ENCODE peak calls at places on chromosomes 7 and 10, in five cellular contexts. L is left ventricle myocardium inferior, G is AG09309, H is fibroblast of lung, U is iPS DF 19.7. I is an unnamed sample.

GRCh38 chr7:154584352-154585252 is 418.3 kb downstream of the PAXIP1 start:
- DNase-seq in H (no peak), L (no peak), U (no peak), G (no peak), I (peak)

GRCh38 chr7:29593458-29593857 is 29.8 kb downstream of the PRR15 start:
- DNase-seq in H (no peak), U (no peak), L (no peak), G (no peak), I (no peak)

GRCh38 chr7:19982841-19983835 is 209.7 kb upstream of the TMEM196 start:
- DNase-seq in G (peak), L (no peak), U (peak), H (peak), I (peak)

GRCh38 chr7:40447345-40447744 is 312.5 kb downstream of the SUGCT start:
- DNase-seq in U (no peak), L (no peak), H (no peak), G (no peak), I (no peak)

GRCh38 chr10:110495731-110496552 is 1.8 kb upstream of the DUSP5 start:
- DNase-seq in G (peak), H (peak), U (no peak), L (peak), I (peak)

GRCh38 chr7:55887786-55888185 is 530 bp downstream of the ZNF713 start:
- DNase-seq in L (no peak), G (no peak), H (peak), U (no peak), I (peak)

GRCh38 chr10:119165171-119166110 is at the start of gene SFXN4:
- DNase-seq in U (no peak), G (no peak), L (peak), H (peak), I (peak)

GRCh38 chr7:97005764-97006145 is 402 bp downstream of the DLX6 start:
- DNase-seq in L (no peak), G (no peak), U (no peak), H (peak), I (no peak)

GRCh38 chr7:16627236-16627635 is 18.3 kb downstream of the ANKMY2 start:
- DNase-seq in G (peak), U (no peak), H (peak), L (no peak), I (no peak)

GRCh38 chr7:81111358-81111757 is 192.5 kb upstream of the SEMA3C start:
- DNase-seq in L (no peak), U (no peak), G (peak), H (peak), I (no peak)

GRCh38 chr10:31158000-31158658 is 126.5 kb upstream of the ZNF438 start:
- DNase-seq in H (peak), L (no peak), U (no peak), G (no peak), I (no peak)

GRCh38 chr10:110802551-110803238 is 69.0 kb upstream of the PDCD4 start:
- DNase-seq in H (peak), G (peak), U (no peak), L (peak), I (peak)

GRCh38 chr7:6443372-6443941 is 4.3 kb downstream of the DAGLB start:
- DNase-seq in H (peak), G (peak), L (no peak), U (no peak), I (no peak)

GRCh38 chr10:82234173-82234572 is 359.2 kb downstream of the NRG3 start:
- DNase-seq in L (no peak), G (no peak), U (no peak), H (no peak), I (no peak)

GRCh38 chr7:24926623-24927539 is 53.1 kb downstream of the OSBPL3 start:
- DNase-seq in H (no peak), U (no peak), L (no peak), G (peak), I (no peak)

GRCh38 chr10:11051001-11051324 is 33.3 kb downstream of the CELF2 start:
- DNase-seq in G (no peak), L (no peak), U (no peak), H (no peak), I (no peak)

GRCh38 chr7:98387544-98388226 is 13.2 kb downstream of the BAIAP2L1 start:
- DNase-seq in H (no peak), U (no peak), L (no peak), G (no peak), I (no peak)

GRCh38 chr7:76002822-76003221 is 8.4 kb upstream of the TMEM120A start:
- DNase-seq in G (no peak), H (no peak), L (no peak), U (no peak), I (no peak)

GRCh38 chr10:97823734-97824133 is 25.9 kb upstream of the GOLGA7B start:
- DNase-seq in L (peak), G (no peak), H (no peak), U (no peak), I (no peak)

GRCh38 chr10:126959906-126960685 is 54.9 kb downstream of the DOCK1 start:
- DNase-seq in G (no peak), H (no peak), U (no peak), L (no peak), I (peak)

GRCh38 chr7:71982847-71983246 is 429.3 kb downstream of the CALN1 start:
- DNase-seq in L (no peak), H (no peak), G (no peak), U (no peak), I (peak)

GRCh38 chr7:54015251-54015650 is 526.9 kb upstream of the VSTM2A start:
- DNase-seq in L (no peak), U (no peak), G (no peak), H (no peak), I (no peak)

GRCh38 chr10:11156480-11156879 is 138.8 kb downstream of the CELF2 start:
- DNase-seq in G (no peak), U (no peak), L (no peak), H (no peak), I (no peak)

GRCh38 chr7:157024716-157025115 is 14.3 kb upstream of the MNX1 start:
- DNase-seq in H (no peak), U (no peak), L (no peak), G (no peak), I (no peak)

GRCh38 chr10:124799196-124799595 is 2.4 kb upstream of the ABRAXAS2 start:
- DNase-seq in L (no peak), U (no peak), G (no peak), H (no peak), I (no peak)

GRCh38 chr7:150686030-150686626 is 622 bp downstream of the GIMAP2 start:
- DNase-seq in L (no peak), H (no peak), G (no peak), U (no peak), I (no peak)

GRCh38 chr7:159310457-159311171 is 165.9 kb upstream of the VIPR2 start:
- DNase-seq in G (no peak), L (no peak), U (no peak), H (no peak), I (no peak)

GRCh38 chr10:99628923-99629624 is 8.8 kb upstream of the SLC25A28 start:
- DNase-seq in L (no peak), G (no peak), H (no peak), U (no peak), I (no peak)

GRCh38 chr7:11294965-11295364 is 321.3 kb downstream of the PHF14 start:
- DNase-seq in L (no peak), U (no peak), G (no peak), H (no peak), I (no peak)

GRCh38 chr10:71970331-71970730 is 6.1 kb downstream of the CHST3 start:
- DNase-seq in U (no peak), G (no peak), L (no peak), H (no peak), I (peak)

GRCh38 chr10:13922591-13922990 is 335.8 kb downstream of the PRPF18 start:
- DNase-seq in U (no peak), G (no peak), L (no peak), H (peak), I (no peak)

GRCh38 chr10:31138026-31138553 is 106.4 kb upstream of the ZNF438 start:
- DNase-seq in L (no peak), H (peak), U (no peak), G (no peak), I (no peak)

GRCh38 chr10:88459523-88459922 is 123.6 kb downstream of the RNLS start:
- DNase-seq in G (no peak), L (no peak), H (no peak), U (no peak), I (no peak)

GRCh38 chr7:54662701-54663100 is 96.3 kb downstream of the SEC61G start:
- DNase-seq in G (no peak), L (no peak), H (no peak), U (no peak), I (no peak)

GRCh38 chr7:13179011-13179574 is 491.7 kb downstream of the ARL4A start:
- DNase-seq in H (peak), G (no peak), L (no peak), U (no peak), I (peak)

GRCh38 chr10:77811831-77812430 is 114.6 kb downstream of the DLG5 start:
- DNase-seq in L (no peak), U (no peak), G (no peak), H (no peak), I (no peak)

GRCh38 chr10:43252785-43253341 is 14.0 kb downstream of the RASGEF1A start:
- DNase-seq in U (no peak), G (no peak), H (no peak), L (peak), I (no peak)

GRCh38 chr10:99685232-99686041 is 26.1 kb downstream of the ENTPD7 start:
- DNase-seq in U (no peak), L (no peak), G (no peak), H (no peak), I (peak)

GRCh38 chr10:25934673-25935139 is 677 bp downstream of the MYO3A start:
- DNase-seq in U (no peak), G (no peak), L (no peak), H (no peak), I (no peak)

I was measured in RPMI8226.